ENCODE peak calls at places on chromosomes 5 and 9, in five cellular contexts. I, A, R, M and D are unnamed samples.

GRCh38 chr5:97854871-97855762 is 672.1 kb upstream of the RIOK2 start:
- DNase-seq in I (peak), A (peak), R (peak), M (no peak), D (no peak)

GRCh38 chr9:121440265-121440664 is 59.4 kb downstream of the GGTA1 start:
- DNase-seq in I (no peak), A (peak), R (peak), M (no peak), D (no peak)

GRCh38 chr5:68378204-68378830 is 162.8 kb downstream of the PIK3R1 start:
- DNase-seq in I (no peak), A (no peak), R (no peak), M (no peak), D (no peak)

GRCh38 chr9:91162311-91162710 is 199.4 kb downstream of the AUH start:
- DNase-seq in I (no peak), A (peak), R (peak), M (no peak), D (no peak)

GRCh38 chr5:65982635-65983034 is 56.3 kb downstream of the ERBIN start:
- DNase-seq in I (no peak), A (no peak), R (no peak), M (no peak), D (no peak)

GRCh38 chr9:13274901-13275641 is 4.4 kb downstream of the MPDZ start:
- DNase-seq in I (no peak), A (peak), R (peak), M (no peak), D (no peak)

GRCh38 chr5:149268928-149269557 is 2.6 kb upstream of the AFAP1L1 start:
- DNase-seq in I (no peak), A (peak), R (peak), M (no peak), D (no peak)

GRCh38 chr9:127319366-127320121 is 55.0 kb downstream of the GARNL3 start:
- DNase-seq in I (no peak), A (no peak), R (no peak), M (no peak), D (no peak)

GRCh38 chr9:130680836-130681768 is 12.5 kb upstream of the EXOSC2 start:
- DNase-seq in I (peak), A (peak), R (peak), M (peak), D (peak)

GRCh38 chr9:92254401-92255337 is 38.8 kb downstream of the IARS1 start:
- DNase-seq in I (no peak), A (no peak), R (no peak), M (no peak), D (no peak)

GRCh38 chr9:8364021-8364782 is 564.6 kb upstream of the DMAC1 start:
- DNase-seq in I (no peak), A (no peak), R (no peak), M (no peak), D (no peak)

GRCh38 chr5:157514974-157515373 is 55.0 kb downstream of the NIPAL4 start:
- DNase-seq in I (no peak), A (no peak), R (no peak), M (no peak), D (no peak)

GRCh38 chr9:136416427-136416826 is 6.0 kb downstream of the PMPCA start:
- DNase-seq in I (no peak), A (no peak), R (no peak), M (no peak), D (no peak)

GRCh38 chr9:31272456-31273295 is 1111.8 kb upstream of the ACO1 start:
- DNase-seq in I (no peak), A (no peak), R (no peak), M (no peak), D (no peak)

GRCh38 chr9:79189511-79189924 is 382.2 kb upstream of the TLE4 start:
- DNase-seq in I (peak), A (peak), R (peak), M (no peak), D (no peak)

GRCh38 chr9:127838375-127839078 is 15.9 kb downstream of the ENG start:
- DNase-seq in I (peak), A (peak), R (peak), M (peak), D (no peak)

GRCh38 chr5:54526604-54527359 is 9.2 kb downstream of the SNX18 start:
- DNase-seq in I (no peak), A (no peak), R (no peak), M (no peak), D (no peak)

GRCh38 chr5:107424461-107424860 is 246.3 kb downstream of the EFNA5 start:
- DNase-seq in I (no peak), A (peak), R (peak), M (no peak), D (no peak)

GRCh38 chr5:6626494-6626893 is 6.3 kb downstream of the NSUN2 start:
- DNase-seq in I (no peak), A (no peak), R (no peak), M (no peak), D (no peak)

GRCh38 chr5:149419532-149420485 is 40.7 kb upstream of the IL17B start:
- DNase-seq in I (no peak), A (peak), R (peak), M (no peak), D (no peak)

GRCh38 chr9:111969061-111969460 is 72.4 kb downstream of the UGCG start:
- DNase-seq in I (no peak), A (peak), R (peak), M (no peak), D (no peak)

GRCh38 chr9:130660683-130661460 is 3.5 kb upstream of the PRDM12 start:
- DNase-seq in I (no peak), A (no peak), R (no peak), M (peak), D (no peak)

GRCh38 chr5:16983972-16984371 is 47.9 kb upstream of the MYO10 start:
- DNase-seq in I (no peak), A (no peak), R (no peak), M (no peak), D (no peak)

GRCh38 chr9:92266486-92266885 is 27.0 kb downstream of the IARS1 start:
- DNase-seq in I (no peak), A (peak), R (no peak), M (no peak), D (no peak)

GRCh38 chr9:135376511-135377173 is 102.9 kb upstream of the PPP1R26 start:
- DNase-seq in I (no peak), A (no peak), R (no peak), M (no peak), D (no peak)

GRCh38 chr5:77531297-77531696 is 39.2 kb upstream of the WDR41 start:
- DNase-seq in I (no peak), A (no peak), R (no peak), M (no peak), D (no peak)

GRCh38 chr5:68436686-68437520 is 221.3 kb downstream of the PIK3R1 start:
- DNase-seq in I (no peak), A (no peak), R (no peak), M (no peak), D (no peak)

DNA sequence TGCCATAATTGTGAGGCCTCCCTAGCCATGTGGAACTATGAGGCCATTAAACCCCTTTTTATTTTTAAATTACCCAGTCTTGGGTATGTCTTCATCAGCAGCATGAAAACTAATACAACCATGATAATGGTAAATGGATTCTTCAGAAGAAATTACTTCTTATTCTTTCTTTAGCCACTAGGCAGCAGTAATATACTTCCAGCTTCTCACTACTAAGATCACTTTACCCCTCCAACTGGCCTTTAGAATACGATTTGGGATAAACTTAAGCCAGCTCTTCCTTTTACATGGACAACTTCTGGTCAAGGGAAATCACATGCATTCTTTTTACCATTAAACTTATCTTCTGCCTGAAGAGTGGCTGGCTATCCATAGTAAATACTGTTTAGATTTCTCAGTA is 355.4 kb downstream of the MAN2A1 start:
- DNase-seq in I (no peak), A (peak), R (peak), M (no peak), D (no peak)
- TF ChIP-seq CTCF in I (no peak), A (peak), R (no peak), M (no peak), D (no peak)

DNA sequence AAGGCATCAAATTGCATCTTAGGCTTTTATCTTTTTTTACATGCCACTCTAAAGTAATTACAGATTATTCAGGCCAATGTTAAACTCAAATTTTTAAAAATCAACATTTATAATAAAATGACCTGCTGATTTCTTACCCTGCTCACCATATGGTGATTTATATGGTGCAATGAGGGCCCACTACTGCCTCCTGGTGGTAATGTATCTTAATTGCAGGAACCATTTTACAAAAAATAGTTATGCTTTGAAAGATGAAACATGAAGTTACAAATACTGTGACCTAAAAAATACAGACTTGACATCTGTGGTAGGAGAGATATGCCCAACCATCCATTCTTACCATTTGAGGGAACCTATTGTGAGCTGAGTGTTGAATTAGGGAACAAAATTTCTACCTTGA is 292.6 kb upstream of the TAS2R1 start:
- DNase-seq in I (no peak), A (no peak), R (no peak), M (no peak), D (no peak)
- TF ChIP-seq CTCF in I (peak), A (peak), R (peak), M (peak), D (no peak)

GRCh38 chr5:5164158-5164557 is 24.0 kb downstream of the ADAMTS16 start:
- DNase-seq in I (no peak), A (no peak), R (no peak), M (no peak), D (no peak)

GRCh38 chr5:5165541-5166002 is 25.4 kb downstream of the ADAMTS16 start:
- DNase-seq in I (no peak), A (no peak), R (no peak), M (no peak), D (no peak)

GRCh38 chr5:5169466-5169865 is 29.3 kb downstream of the ADAMTS16 start:
- DNase-seq in I (no peak), A (no peak), R (no peak), M (no peak), D (no peak)
- TF ChIP-seq CTCF in I (no peak), A (no peak), R (no peak), M (no peak), D (no peak)

GRCh38 chr9:17081814-17082213 is 53.0 kb upstream of the CNTLN start:
- DNase-seq in I (no peak), A (no peak), R (no peak), M (no peak), D (no peak)

GRCh38 chr9:17081351-17081750 is 53.5 kb upstream of the CNTLN start:
- DNase-seq in I (no peak), A (no peak), R (no peak), M (no peak), D (no peak)

DNA sequence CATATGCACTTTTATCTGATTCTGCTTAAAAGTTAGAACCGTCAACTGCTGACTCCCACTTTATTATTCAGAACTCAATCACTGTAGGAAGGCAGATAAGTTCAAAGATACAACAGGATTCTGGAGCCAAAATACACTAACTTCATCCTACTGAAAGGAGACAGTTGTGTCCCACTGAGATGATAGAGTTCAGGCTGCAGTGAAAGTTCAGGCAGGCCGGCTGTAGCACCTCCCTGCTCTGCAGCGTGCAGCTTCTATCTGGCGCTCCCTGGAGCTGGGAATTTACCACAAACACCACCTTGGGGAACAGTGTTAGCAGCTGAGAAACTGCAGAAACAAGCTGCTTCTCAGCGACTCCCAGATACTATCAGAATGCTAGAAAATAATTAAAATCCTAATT is 52.5 kb upstream of the CNTLN start:
- DNase-seq in I (peak), A (peak), R (peak), M (peak), D (no peak)
- TF ChIP-seq CTCF in I (peak), A (peak), R (no peak), M (no peak), D (no peak)

GRCh38 chr5:174421408-174421805 is 303.0 kb upstream of the MSX2 start:
- DNase-seq in I (no peak), A (no peak), R (no peak), M (no peak), D (no peak)
- TF ChIP-seq CTCF in I (no peak), A (no peak), R (no peak), M (no peak), D (no peak)

DNA sequence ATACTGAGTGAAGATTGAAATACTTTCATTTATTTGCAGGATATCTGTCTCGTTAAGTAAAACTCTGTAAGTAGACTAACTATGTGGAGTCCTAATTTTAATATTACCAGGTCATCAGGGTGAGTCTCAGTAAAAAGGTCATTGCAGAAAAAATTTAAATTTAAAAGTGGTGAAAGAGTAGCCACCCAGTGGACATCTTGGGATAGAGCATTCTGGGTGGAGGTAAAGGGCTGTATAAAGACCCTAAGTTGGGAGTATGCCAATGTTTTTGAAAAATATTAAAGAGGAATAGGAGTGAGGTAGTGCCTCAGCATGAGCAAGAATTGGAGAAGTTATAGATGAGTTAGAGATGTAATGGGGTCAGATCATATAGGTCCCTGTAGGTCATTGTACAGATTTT is 145.5 kb downstream of the HMHB1 start:
- DNase-seq in I (no peak), A (no peak), R (peak), M (no peak), D (no peak)
- TF ChIP-seq CTCF in I (peak), A (peak), R (peak), M (peak), D (no peak)

DNA sequence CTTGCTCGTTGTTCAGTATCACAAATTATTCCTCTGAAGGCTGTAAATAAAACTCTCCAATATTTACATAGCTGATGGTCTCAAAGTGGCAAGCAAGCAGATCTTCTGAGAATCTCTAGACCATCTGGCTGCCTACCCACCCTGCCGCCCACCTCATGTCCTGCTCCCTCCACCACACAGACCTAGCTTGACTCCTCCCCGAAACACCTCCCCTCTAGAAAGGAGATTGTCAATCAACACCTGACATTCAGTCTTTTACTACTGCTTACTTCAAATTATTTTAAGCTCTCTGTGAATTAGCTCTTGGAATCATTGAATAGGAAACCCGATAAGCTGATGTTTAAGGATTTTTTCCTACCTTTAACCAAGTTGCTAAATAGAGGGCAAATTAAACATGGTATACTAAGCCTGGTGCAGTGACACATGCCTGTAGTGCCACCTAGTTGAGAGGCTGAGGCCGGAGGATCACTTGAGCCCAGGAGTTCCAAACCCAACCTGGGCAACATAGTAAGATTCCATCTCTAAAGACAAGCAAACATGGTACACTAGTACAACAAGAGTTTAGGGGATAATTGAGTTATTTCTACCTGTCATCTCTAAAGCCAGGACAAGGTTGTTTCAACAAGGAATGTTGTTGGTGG is 10.9 kb upstream of the SOWAHA start:
- DNase-seq in I (no peak), A (no peak), R (no peak), M (no peak), D (no peak)
- TF ChIP-seq CTCF in I (no peak), A (no peak), R (no peak), M (no peak), D (no peak)

DNA sequence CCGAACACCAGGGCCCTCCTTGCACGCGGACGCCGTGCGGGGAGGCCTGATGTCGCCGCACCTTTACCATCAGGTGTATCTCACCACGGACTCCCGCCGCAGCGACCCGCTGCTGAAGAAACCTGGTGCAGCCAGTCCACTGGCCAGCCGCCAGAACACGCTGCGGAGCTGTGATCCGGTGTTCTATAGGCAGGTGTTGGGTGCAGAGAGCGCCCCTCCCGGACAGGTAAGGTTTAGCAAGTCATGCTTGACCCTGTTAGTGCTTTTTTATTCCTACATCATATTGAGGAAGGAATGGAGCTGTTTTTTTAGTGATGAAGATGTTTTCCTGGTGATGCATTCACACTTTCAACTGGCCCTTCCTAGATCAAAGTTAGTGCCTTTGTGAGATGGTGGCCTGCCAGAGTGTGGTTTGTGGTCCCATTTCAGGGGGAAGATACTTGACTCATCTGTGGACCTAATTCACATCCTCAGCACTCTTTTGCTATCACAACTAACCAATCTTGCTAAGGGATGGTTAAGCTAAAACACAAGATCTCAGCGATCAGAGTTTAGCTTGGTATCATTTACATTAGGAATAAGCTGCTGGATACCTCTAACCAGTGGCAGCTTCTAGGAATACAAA is 2.7 kb downstream of the PCDHGC3 start:
- DNase-seq in I (no peak), A (no peak), R (no peak), M (no peak), D (no peak)
- TF ChIP-seq CTCF in I (peak), A (peak), R (peak), M (peak), D (no peak)

DNA sequence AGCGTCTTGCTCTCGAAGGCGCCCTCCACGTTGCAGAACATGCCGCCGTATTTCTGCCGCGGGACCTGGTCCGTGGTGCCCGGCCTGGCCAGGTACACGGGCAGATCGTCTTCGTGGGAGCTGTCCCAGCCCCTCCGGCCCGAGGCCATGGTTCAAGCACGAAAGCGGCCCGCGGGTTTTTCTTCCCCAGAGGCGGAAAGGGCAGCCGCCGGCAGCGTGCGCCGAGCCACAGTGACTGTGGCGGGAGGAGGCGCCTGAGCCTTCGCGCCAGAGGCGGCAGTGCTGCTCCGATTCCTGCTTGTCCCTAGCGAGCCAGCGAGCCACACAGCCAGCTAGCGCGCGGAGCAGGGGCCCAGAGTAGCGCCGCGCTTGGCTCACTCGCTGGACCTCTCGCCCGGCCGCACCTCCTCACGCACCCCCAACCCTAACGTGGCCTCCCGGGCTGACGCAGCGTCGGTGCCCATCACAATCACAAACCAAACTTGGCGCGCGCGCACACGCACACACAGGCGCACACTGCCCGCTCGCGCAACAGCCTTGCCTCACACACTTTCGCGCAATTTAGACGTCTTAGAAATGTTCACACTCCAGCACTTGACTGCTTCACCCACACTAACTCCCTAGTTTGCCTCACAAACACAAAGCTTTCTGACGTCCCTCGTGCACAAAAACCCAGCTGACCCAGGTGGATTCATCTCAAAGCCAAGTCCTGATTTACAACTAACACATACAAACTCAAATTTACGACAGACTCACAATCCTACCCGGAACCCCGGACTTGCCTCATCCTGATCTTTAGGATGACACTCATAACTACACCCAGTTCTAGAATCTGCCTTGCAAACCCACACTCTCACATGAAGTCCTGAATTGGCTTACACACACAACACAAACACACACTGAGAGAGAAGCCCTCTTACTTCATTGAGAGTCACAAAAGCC is at the start of gene DPYSL3:
- DNase-seq in I (peak), A (peak), R (peak), M (peak), D (no peak)
- TF ChIP-seq CTCF in I (peak), A (peak), R (peak), M (peak), D (no peak)

DNA sequence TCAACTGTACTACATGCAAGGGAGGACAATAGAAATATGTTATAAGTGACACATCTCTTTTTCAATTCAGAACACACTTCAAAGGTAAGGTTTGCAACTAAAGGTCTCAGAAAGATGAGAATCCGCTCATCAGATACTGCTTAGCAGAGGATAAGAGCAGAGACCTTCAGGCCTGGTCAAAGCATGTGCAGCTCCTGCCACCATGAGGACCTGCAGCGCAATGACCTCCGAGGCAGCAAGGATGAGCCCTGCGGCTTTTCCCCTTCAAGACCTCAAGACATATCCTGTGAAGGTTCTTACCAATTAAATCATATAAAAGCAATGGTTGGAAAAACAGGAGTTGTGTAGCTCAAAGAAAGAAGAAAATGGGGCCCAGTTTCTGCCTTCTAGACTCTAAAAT is 135.8 kb downstream of the TRIM36 start:
- DNase-seq in I (no peak), A (no peak), R (no peak), M (no peak), D (no peak)
- TF ChIP-seq CTCF in I (no peak), A (no peak), R (no peak), M (peak), D (no peak)